ENCODE peak calls at places on chromosomes 16 and 17, in five cellular contexts. H is stimulated activated CD4-positive, alpha-beta T cell treated with anti-CD3 and anti-CD28 coated beads, TNF-alpha, amount 100 ng/mL, for 1 hour; A is T47D; P is right lobe of liver; L is right atrium auricular region. X is an unnamed sample.
A peak's percentile ranks its signal among the peaks of the same experiment; 100 is the strongest.

GRCh38 chr16:53769787-53770186 is 65.8 kb downstream of the FTO start:
- DNase-seq in H (no peak), L (no peak), P (no peak), A (no peak), X (no peak)

GRCh38 chr16:79283578-79283977 is 317.0 kb downstream of the MAF start:
- DNase-seq in P (peak; percentile 45), A (no peak), H (no peak), L (no peak), X (no peak)

GRCh38 chr17:73841431-73842060 is 197.3 kb upstream of the SDK2 start:
- DNase-seq in H (no peak), P (no peak), A (peak; percentile 47), L (no peak), X (no peak)

GRCh38 chr16:2664522-2665096 is 17.7 kb upstream of the KCTD5 start:
- DNase-seq in P (no peak), A (peak; percentile 23), L (no peak), H (no peak), X (no peak)

GRCh38 chr17:44976198-44976597 is 8.1 kb upstream of the C1QL1 start:
- DNase-seq in P (no peak), A (no peak), L (no peak), H (no peak), X (no peak)

GRCh38 chr17:46942441-46943217 is 19.7 kb downstream of the GOSR2 start:
- DNase-seq in P (peak; percentile 68), H (no peak), A (peak; percentile 78), L (peak; percentile 74), X (peak; percentile 60)

GRCh38 chr17:42803074-42803883 is 4.6 kb downstream of the CNTD1 start:
- DNase-seq in L (no peak), P (no peak), H (no peak), A (peak; percentile 58), X (no peak)

GRCh38 chr16:12203780-12204351 is 227.3 kb downstream of the SNX29 start:
- DNase-seq in P (no peak), H (no peak), L (no peak), A (no peak), X (no peak)